ENCODE peak calls at places on chromosome 3, in five cellular contexts. One of them, this sample, is unnamed. For H3K4me1, the result is how much of the 10 kb centered on the place peaks cover.

GRCh38 chr3:168094877-168095610 is 680 bp downstream of the GOLIM4 start:
- DNase-seq in left ventricle myocardium inferior: peak
- DNase-seq in A549: peak
- DNase-seq in pancreas: peak
- DNase-seq in A673: peak
- DNase-seq in this sample: peak

GRCh38 chr3:117630885-117631284 is 921.3 kb downstream of the TUSC7 start:
- DNase-seq in left ventricle myocardium inferior: no peak
- DNase-seq in A549: no peak
- DNase-seq in pancreas: peak
- DNase-seq in A673: no peak
- DNase-seq in this sample: no peak

GRCh38 chr3:26558257-26558656 is 64.3 kb upstream of the LRRC3B start:
- DNase-seq in left ventricle myocardium inferior: no peak
- DNase-seq in A549: no peak
- DNase-seq in pancreas: no peak
- DNase-seq in A673: no peak
- DNase-seq in this sample: no peak

GRCh38 chr3:64546856-64547255 is 140.9 kb downstream of the ADAMTS9 start:
- DNase-seq in left ventricle myocardium inferior: no peak
- DNase-seq in A549: no peak
- DNase-seq in pancreas: no peak
- DNase-seq in A673: no peak
- DNase-seq in this sample: no peak

GRCh38 chr3:151971814-151972579 is 98.6 kb downstream of the SUCNR1 start:
- DNase-seq in left ventricle myocardium inferior: no peak
- DNase-seq in A549: no peak
- DNase-seq in pancreas: no peak
- DNase-seq in A673: no peak
- DNase-seq in this sample: no peak

GRCh38 chr3:195818301-195818700 is 6.6 kb upstream of the MUC4 start:
- DNase-seq in left ventricle myocardium inferior: no peak
- DNase-seq in A549: no peak
- DNase-seq in pancreas: no peak
- DNase-seq in A673: no peak
- DNase-seq in this sample: no peak

GRCh38 chr3:104126864-104127553 is 1239.7 kb upstream of the ALCAM start:
- DNase-seq in left ventricle myocardium inferior: no peak
- DNase-seq in A549: no peak
- DNase-seq in pancreas: no peak
- DNase-seq in A673: no peak
- DNase-seq in this sample: no peak

GRCh38 chr3:109023656-109024254 is 70.1 kb upstream of the GUCA1C start:
- DNase-seq in left ventricle myocardium inferior: no peak
- DNase-seq in A549: peak
- DNase-seq in pancreas: peak
- DNase-seq in A673: peak
- DNase-seq in this sample: peak

GRCh38 chr3:26562324-26562723 is 60.2 kb upstream of the LRRC3B start:
- DNase-seq in left ventricle myocardium inferior: no peak
- DNase-seq in A549: no peak
- DNase-seq in pancreas: no peak
- DNase-seq in A673: no peak
- DNase-seq in this sample: no peak

GRCh38 chr3:30779686-30780287 is 114.7 kb downstream of the GADL1 start:
- DNase-seq in left ventricle myocardium inferior: no peak
- DNase-seq in A549: peak
- DNase-seq in pancreas: no peak
- DNase-seq in A673: peak
- DNase-seq in this sample: no peak

GRCh38 chr3:70065666-70066253 is 66.2 kb downstream of the SAMMSON start:
- DNase-seq in left ventricle myocardium inferior: no peak
- DNase-seq in A549: peak
- DNase-seq in pancreas: no peak
- DNase-seq in A673: peak
- DNase-seq in this sample: peak

GRCh38 chr3:106332884-106333283 is 464.1 kb upstream of the CBLB start:
- DNase-seq in left ventricle myocardium inferior: no peak
- DNase-seq in A549: no peak
- DNase-seq in pancreas: no peak
- DNase-seq in A673: peak
- DNase-seq in this sample: no peak

GRCh38 chr3:182940266-182940808 is 40.0 kb downstream of the DCUN1D1 start:
- DNase-seq in left ventricle myocardium inferior: no peak
- DNase-seq in A549: no peak
- DNase-seq in pancreas: no peak
- DNase-seq in A673: no peak
- DNase-seq in this sample: no peak

GRCh38 chr3:189778340-189778950 is 147.3 kb downstream of the TP63 start:
- DNase-seq in left ventricle myocardium inferior: no peak
- DNase-seq in A549: no peak
- DNase-seq in pancreas: no peak
- DNase-seq in A673: no peak
- DNase-seq in this sample: no peak

GRCh38 chr3:52218953-52219650 is 6.3 kb downstream of the TLR9 start:
- DNase-seq in left ventricle myocardium inferior: no peak
- DNase-seq in A549: no peak
- DNase-seq in pancreas: no peak
- DNase-seq in A673: no peak
- DNase-seq in this sample: peak

GRCh38 chr3:40996827-40997710 is 202.2 kb upstream of the CTNNB1 start:
- DNase-seq in left ventricle myocardium inferior: no peak
- DNase-seq in A549: no peak
- DNase-seq in pancreas: no peak
- DNase-seq in A673: no peak
- DNase-seq in this sample: no peak

GRCh38 chr3:115341208-115341607 is 194.1 kb upstream of the ZBTB20 start:
- DNase-seq in left ventricle myocardium inferior: no peak
- DNase-seq in A549: peak
- DNase-seq in pancreas: no peak
- DNase-seq in A673: no peak
- DNase-seq in this sample: no peak

GRCh38 chr3:59754456-59754855 is 704.6 kb upstream of the CFAP20DC start:
- DNase-seq in left ventricle myocardium inferior: no peak
- DNase-seq in A549: no peak
- DNase-seq in pancreas: no peak
- DNase-seq in A673: no peak
- DNase-seq in this sample: no peak

GRCh38 chr3:126671521-126671920 is 16.6 kb upstream of the TXNRD3 start:
- DNase-seq in left ventricle myocardium inferior: no peak
- DNase-seq in A549: no peak
- DNase-seq in pancreas: no peak
- DNase-seq in A673: no peak
- DNase-seq in this sample: no peak

GRCh38 chr3:159913712-159914414 is 74.8 kb upstream of the IL12A start:
- DNase-seq in left ventricle myocardium inferior: no peak
- DNase-seq in A549: no peak
- DNase-seq in pancreas: no peak
- DNase-seq in A673: no peak
- DNase-seq in this sample: no peak

GRCh38 chr3:184712248-184712559 is 340 bp upstream of the MAGEF1 start:
- DNase-seq in left ventricle myocardium inferior: no peak
- DNase-seq in A549: no peak
- DNase-seq in pancreas: no peak
- DNase-seq in A673: no peak
- DNase-seq in this sample: no peak

GRCh38 chr3:52846427-52846983 is 11.7 kb upstream of the MUSTN1 start:
- DNase-seq in left ventricle myocardium inferior: no peak
- DNase-seq in A549: no peak
- DNase-seq in pancreas: no peak
- DNase-seq in A673: no peak
- DNase-seq in this sample: peak

GRCh38 chr3:41522620-41523019 is 323.3 kb downstream of the CTNNB1 start:
- DNase-seq in left ventricle myocardium inferior: no peak
- DNase-seq in A549: no peak
- DNase-seq in pancreas: peak
- DNase-seq in A673: no peak
- DNase-seq in this sample: peak

DNA sequence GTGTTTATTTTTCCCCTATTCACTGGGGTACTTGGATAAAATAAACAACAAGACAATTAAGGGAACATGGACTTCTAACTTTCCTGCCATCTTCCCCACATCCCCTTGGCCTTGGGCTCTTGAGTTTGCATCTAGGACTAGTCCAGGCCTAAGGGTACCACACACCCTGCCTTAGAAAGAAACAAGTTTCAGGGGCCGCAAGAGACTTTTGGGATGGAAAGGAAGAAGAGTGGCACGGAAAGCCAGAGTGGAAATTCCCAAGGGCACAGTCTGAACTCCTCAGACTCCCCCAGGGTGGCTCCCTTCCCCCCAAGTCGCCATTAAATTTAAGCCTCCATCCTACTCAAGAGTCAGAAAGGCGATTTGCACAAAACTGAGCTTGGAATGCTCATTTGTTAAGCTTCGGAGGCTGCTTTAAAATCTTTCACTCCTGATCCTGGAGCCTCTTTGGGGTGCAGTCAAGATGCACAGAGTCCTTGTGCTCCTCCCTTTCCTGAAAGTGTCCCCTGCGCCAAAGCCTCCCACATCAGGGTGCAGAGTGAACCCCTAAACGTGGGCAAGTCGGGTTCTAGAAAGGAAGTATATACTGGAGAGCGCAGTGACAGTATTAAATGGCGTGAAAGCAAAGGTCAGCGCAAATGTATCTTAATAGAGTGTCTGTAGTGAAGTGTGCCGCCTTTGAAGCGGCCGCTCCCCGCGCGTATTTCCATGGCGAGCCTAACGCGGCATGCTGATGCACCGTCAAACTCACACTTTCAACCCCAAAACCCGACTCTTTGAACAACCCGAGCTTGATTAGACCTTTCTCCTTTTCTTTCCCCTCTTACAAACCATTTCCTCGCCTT is 18.6 kb downstream of the ZIC4 start:
- DNase-seq in left ventricle myocardium inferior: no peak
- DNase-seq in A549: no peak
- DNase-seq in pancreas: no peak
- DNase-seq in A673: no peak
- DNase-seq in this sample: no peak
- H3K4me3 ChIP-seq in left ventricle myocardium inferior: no peak
- H3K4me3 ChIP-seq in A549: no peak
- H3K4me3 ChIP-seq in pancreas: no peak
- H3K4me3 ChIP-seq in A673: no peak
- H3K4me3 ChIP-seq in this sample: no peak

GRCh38 chr3:73561494-73561893 is 63.2 kb downstream of the PDZRN3 start:
- DNase-seq in left ventricle myocardium inferior: no peak
- DNase-seq in A549: no peak
- DNase-seq in pancreas: no peak
- DNase-seq in A673: no peak
- DNase-seq in this sample: no peak

GRCh38 chr3:73569246-73569760 is 55.4 kb downstream of the PDZRN3 start:
- DNase-seq in left ventricle myocardium inferior: no peak
- DNase-seq in A549: no peak
- DNase-seq in pancreas: no peak
- DNase-seq in A673: no peak
- DNase-seq in this sample: no peak

GRCh38 chr3:73559730-73560129 is 65.0 kb downstream of the PDZRN3 start:
- DNase-seq in left ventricle myocardium inferior: no peak
- DNase-seq in A549: no peak
- DNase-seq in pancreas: no peak
- DNase-seq in A673: no peak
- DNase-seq in this sample: no peak

GRCh38 chr3:73568371-73568862 is 56.3 kb downstream of the PDZRN3 start:
- DNase-seq in left ventricle myocardium inferior: no peak
- DNase-seq in A549: no peak
- DNase-seq in pancreas: no peak
- DNase-seq in A673: no peak
- DNase-seq in this sample: no peak

GRCh38 chr3:73563896-73564582 is 60.7 kb downstream of the PDZRN3 start:
- DNase-seq in left ventricle myocardium inferior: no peak
- DNase-seq in A549: no peak
- DNase-seq in pancreas: no peak
- DNase-seq in A673: no peak
- DNase-seq in this sample: no peak
- H3K4me1 ChIP-seq in left ventricle myocardium inferior: half or more
- H3K4me1 ChIP-seq in A549: under half
- H3K4me1 ChIP-seq in pancreas: under half
- H3K4me1 ChIP-seq in A673: under half
- H3K4me1 ChIP-seq in this sample: under half

GRCh38 chr3:16508242-16508575 is 5.3 kb downstream of the RFTN1 start:
- DNase-seq in left ventricle myocardium inferior: no peak
- DNase-seq in A549: no peak
- DNase-seq in pancreas: no peak
- DNase-seq in A673: no peak
- DNase-seq in this sample: peak

GRCh38 chr3:16511561-16512434 is 1.7 kb downstream of the RFTN1 start:
- DNase-seq in left ventricle myocardium inferior: peak
- DNase-seq in A549: no peak
- DNase-seq in pancreas: no peak
- DNase-seq in A673: no peak
- DNase-seq in this sample: peak

GRCh38 chr3:16510620-16511319 is 2.7 kb downstream of the RFTN1 start:
- DNase-seq in left ventricle myocardium inferior: no peak
- DNase-seq in A549: no peak
- DNase-seq in pancreas: no peak
- DNase-seq in A673: no peak
- DNase-seq in this sample: no peak

GRCh38 chr3:16508591-16508995 is 4.9 kb downstream of the RFTN1 start:
- DNase-seq in left ventricle myocardium inferior: no peak
- DNase-seq in A549: no peak
- DNase-seq in pancreas: no peak
- DNase-seq in A673: no peak
- DNase-seq in this sample: peak

DNA sequence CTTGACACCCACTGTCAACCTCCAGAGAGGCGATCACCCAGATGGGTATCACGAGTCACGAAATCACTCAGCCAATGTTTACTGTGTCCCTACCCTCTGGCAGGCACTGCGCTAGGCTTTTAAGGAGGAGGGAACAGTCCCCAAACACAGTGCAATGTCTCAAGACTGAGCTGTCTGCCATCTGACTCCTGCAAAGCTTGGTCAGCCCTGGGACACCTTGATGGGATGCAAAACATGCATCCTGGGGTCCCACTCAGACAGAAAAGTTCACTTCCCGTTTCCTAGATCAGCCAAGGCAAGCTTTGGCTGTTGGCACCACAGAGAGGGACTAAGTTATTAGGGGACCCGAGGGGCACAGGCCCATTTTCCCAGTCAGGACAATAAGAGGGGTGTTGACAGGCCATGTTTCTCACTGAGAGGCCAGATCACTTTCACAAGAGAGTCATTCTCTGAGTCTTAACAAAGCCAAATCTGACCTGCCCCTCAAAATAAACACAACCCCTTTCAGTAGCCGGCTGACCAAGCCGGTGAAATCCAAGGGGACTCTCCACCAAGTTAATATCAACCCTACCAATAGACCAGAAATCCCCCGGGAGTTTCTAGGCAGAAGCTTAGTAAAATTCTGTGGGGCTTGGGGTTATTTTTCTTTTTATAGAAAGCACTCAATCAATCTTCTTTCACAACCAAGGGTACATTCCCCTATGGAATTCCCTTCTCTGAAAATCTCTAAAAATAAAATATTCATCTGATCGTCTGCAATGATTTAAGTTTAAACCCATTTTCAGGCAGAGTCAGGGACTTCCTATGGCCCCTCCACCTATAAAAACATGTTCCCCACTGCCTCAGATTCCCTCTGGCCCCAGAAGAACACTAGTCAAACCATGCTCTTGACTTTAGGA is 3.5 kb downstream of the RFTN1 start:
- DNase-seq in left ventricle myocardium inferior: no peak
- DNase-seq in A549: no peak
- DNase-seq in pancreas: no peak
- DNase-seq in A673: no peak
- DNase-seq in this sample: peak
- H3K4me3 ChIP-seq in left ventricle myocardium inferior: peak
- H3K4me3 ChIP-seq in A549: no peak
- H3K4me3 ChIP-seq in pancreas: no peak
- H3K4me3 ChIP-seq in A673: no peak
- H3K4me3 ChIP-seq in this sample: no peak

GRCh38 chr3:177338697-177339219 is 141.5 kb upstream of the TBL1XR1 start:
- DNase-seq in left ventricle myocardium inferior: no peak
- DNase-seq in A549: no peak
- DNase-seq in pancreas: no peak
- DNase-seq in A673: no peak
- DNase-seq in this sample: no peak
- H3K4me1 ChIP-seq in left ventricle myocardium inferior: half or more
- H3K4me1 ChIP-seq in A549: under half
- H3K4me1 ChIP-seq in pancreas: under half
- H3K4me1 ChIP-seq in A673: under half
- H3K4me1 ChIP-seq in this sample: under half

This sample was measured in thyroid gland.